ENCODE peak calls at places on chromosomes 4 and X, in ten cellular contexts. One of them, this sample, is unnamed.
A peak's percentile ranks its signal among the peaks of the same experiment; 100 is the strongest.

GRCh38 chr4:8699479-8700145 is 107.0 kb downstream of the CPZ start:
- DNase-seq in endodermal cell: peak; percentile 27
- DNase-seq in small intestine: no peak
- DNase-seq in SJSA1: no peak
- DNase-seq in heart right ventricle: no peak
- DNase-seq in H9: peak; percentile 26
- DNase-seq in naive thymus-derived CD4-positive, alpha-beta T cell: no peak
- DNase-seq in Panc1: no peak
- DNase-seq in psoas muscle: no peak
- DNase-seq in iPS DF 6.9: no peak
- DNase-seq in this sample: no peak

GRCh38 chrX:67543818-67544217 is at the start of gene AR:
- DNase-seq in small intestine: no peak
- DNase-seq in SJSA1: peak; percentile 85
- DNase-seq in naive thymus-derived CD4-positive, alpha-beta T cell: no peak
- DNase-seq in H9: peak; percentile 85
- DNase-seq in iPS DF 6.9: peak; percentile 22
- DNase-seq in Panc1: no peak
- DNase-seq in heart right ventricle: peak; percentile 70
- DNase-seq in psoas muscle: peak; percentile 81
- DNase-seq in endodermal cell: peak; percentile 86
- DNase-seq in this sample: no peak

GRCh38 chr4:184983660-184984356 is 34.5 kb upstream of the HELT start:
- DNase-seq in naive thymus-derived CD4-positive, alpha-beta T cell: peak; percentile 38
- DNase-seq in SJSA1: no peak
- DNase-seq in H9: peak; percentile 92
- DNase-seq in heart right ventricle: peak; percentile 69
- DNase-seq in small intestine: peak; percentile 25
- DNase-seq in iPS DF 6.9: no peak
- DNase-seq in Panc1: no peak
- DNase-seq in endodermal cell: peak; percentile 95
- DNase-seq in psoas muscle: peak; percentile 79
- DNase-seq in this sample: peak; percentile 28

GRCh38 chrX:17738737-17739535 is 1.6 kb downstream of the SCML1 start:
- DNase-seq in H9: no peak
- DNase-seq in heart right ventricle: no peak
- DNase-seq in iPS DF 6.9: no peak
- DNase-seq in SJSA1: no peak
- DNase-seq in small intestine: no peak
- DNase-seq in endodermal cell: no peak
- DNase-seq in naive thymus-derived CD4-positive, alpha-beta T cell: no peak
- DNase-seq in psoas muscle: no peak
- DNase-seq in Panc1: no peak
- DNase-seq in this sample: no peak

GRCh38 chr4:99809326-99809725 is 7.3 kb upstream of the DAPP1 start:
- DNase-seq in endodermal cell: no peak
- DNase-seq in SJSA1: no peak
- DNase-seq in Panc1: no peak
- DNase-seq in psoas muscle: no peak
- DNase-seq in heart right ventricle: no peak
- DNase-seq in small intestine: no peak
- DNase-seq in iPS DF 6.9: no peak
- DNase-seq in H9: no peak
- DNase-seq in naive thymus-derived CD4-positive, alpha-beta T cell: no peak
- DNase-seq in this sample: no peak

GRCh38 chrX:81728622-81729021 is 526.7 kb downstream of the SH3BGRL start:
- DNase-seq in heart right ventricle: no peak
- DNase-seq in H9: no peak
- DNase-seq in psoas muscle: no peak
- DNase-seq in SJSA1: no peak
- DNase-seq in small intestine: no peak
- DNase-seq in endodermal cell: no peak
- DNase-seq in iPS DF 6.9: no peak
- DNase-seq in Panc1: no peak
- DNase-seq in naive thymus-derived CD4-positive, alpha-beta T cell: no peak
- DNase-seq in this sample: no peak

GRCh38 chr4:25847329-25847728 is 15.5 kb downstream of the SEL1L3 start:
- DNase-seq in naive thymus-derived CD4-positive, alpha-beta T cell: no peak
- DNase-seq in SJSA1: no peak
- DNase-seq in psoas muscle: no peak
- DNase-seq in heart right ventricle: no peak
- DNase-seq in endodermal cell: no peak
- DNase-seq in iPS DF 6.9: no peak
- DNase-seq in H9: no peak
- DNase-seq in small intestine: no peak
- DNase-seq in Panc1: no peak
- DNase-seq in this sample: no peak

GRCh38 chr4:182212211-182212761 is 30.9 kb upstream of the TENM3 start:
- DNase-seq in SJSA1: no peak
- DNase-seq in iPS DF 6.9: no peak
- DNase-seq in endodermal cell: no peak
- DNase-seq in heart right ventricle: peak; percentile 19
- DNase-seq in H9: no peak
- DNase-seq in Panc1: no peak
- DNase-seq in naive thymus-derived CD4-positive, alpha-beta T cell: no peak
- DNase-seq in small intestine: peak; percentile 61
- DNase-seq in psoas muscle: no peak
- DNase-seq in this sample: no peak

GRCh38 chrX:40945366-40945713 is 139.9 kb upstream of the USP9X start:
- DNase-seq in small intestine: peak; percentile 78
- DNase-seq in H9: no peak
- DNase-seq in Panc1: no peak
- DNase-seq in iPS DF 6.9: no peak
- DNase-seq in naive thymus-derived CD4-positive, alpha-beta T cell: no peak
- DNase-seq in psoas muscle: no peak
- DNase-seq in heart right ventricle: no peak
- DNase-seq in SJSA1: no peak
- DNase-seq in endodermal cell: no peak
- DNase-seq in this sample: no peak

GRCh38 chr4:158121203-158121586 is 51.6 kb downstream of the GASK1B start:
- DNase-seq in endodermal cell: no peak
- DNase-seq in SJSA1: no peak
- DNase-seq in heart right ventricle: no peak
- DNase-seq in small intestine: peak; percentile 1
- DNase-seq in H9: no peak
- DNase-seq in psoas muscle: no peak
- DNase-seq in naive thymus-derived CD4-positive, alpha-beta T cell: no peak
- DNase-seq in iPS DF 6.9: no peak
- DNase-seq in Panc1: no peak
- DNase-seq in this sample: no peak

GRCh38 chrX:148270499-148270898 is 229.9 kb upstream of the AFF2 start:
- DNase-seq in heart right ventricle: no peak
- DNase-seq in iPS DF 6.9: no peak
- DNase-seq in small intestine: no peak
- DNase-seq in Panc1: no peak
- DNase-seq in psoas muscle: no peak
- DNase-seq in SJSA1: no peak
- DNase-seq in H9: no peak
- DNase-seq in naive thymus-derived CD4-positive, alpha-beta T cell: no peak
- DNase-seq in endodermal cell: no peak
- DNase-seq in this sample: peak; percentile 16

GRCh38 chrX:28135378-28136047 is 154.3 kb upstream of the DCAF8L1 start:
- DNase-seq in SJSA1: no peak
- DNase-seq in Panc1: no peak
- DNase-seq in small intestine: no peak
- DNase-seq in naive thymus-derived CD4-positive, alpha-beta T cell: no peak
- DNase-seq in endodermal cell: no peak
- DNase-seq in psoas muscle: no peak
- DNase-seq in H9: no peak
- DNase-seq in iPS DF 6.9: no peak
- DNase-seq in heart right ventricle: no peak
- DNase-seq in this sample: no peak

DNA sequence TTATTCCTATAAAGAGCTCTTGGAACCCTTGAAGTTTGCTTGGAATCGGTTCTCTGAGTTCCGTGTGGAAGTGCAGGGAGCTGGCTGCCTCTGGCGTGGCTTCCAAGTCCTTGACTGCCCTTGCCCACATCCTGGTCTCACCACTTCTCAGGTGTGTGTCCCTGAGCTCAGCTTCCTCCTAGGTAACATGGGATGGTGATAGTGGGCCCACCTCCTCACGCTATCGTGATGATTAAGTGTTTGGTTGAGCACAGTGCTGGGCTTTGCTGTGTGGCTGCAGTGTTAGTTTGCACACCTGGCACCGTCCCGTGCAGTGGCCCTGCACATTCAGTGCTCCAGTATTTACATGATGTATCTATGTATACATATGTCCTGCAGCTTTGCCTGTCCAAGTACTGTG is 81.5 kb downstream of the CLDN34 start:
- DNase-seq in naive thymus-derived CD4-positive, alpha-beta T cell: no peak
- DNase-seq in iPS DF 6.9: no peak
- DNase-seq in H9: no peak
- DNase-seq in heart right ventricle: no peak
- DNase-seq in endodermal cell: no peak
- DNase-seq in psoas muscle: no peak
- DNase-seq in Panc1: no peak
- DNase-seq in small intestine: no peak
- DNase-seq in SJSA1: no peak
- DNase-seq in this sample: no peak
- H3K4me1 ChIP-seq in naive thymus-derived CD4-positive, alpha-beta T cell: no peaks in the 10 kb centered on the region
- H3K4me1 ChIP-seq in iPS DF 6.9: peaks cover 8% of the 10 kb centered on the region
- H3K4me1 ChIP-seq in H9: peaks cover 23% of the 10 kb centered on the region
- H3K4me1 ChIP-seq in heart right ventricle: no peaks in the 10 kb centered on the region
- H3K4me1 ChIP-seq in endodermal cell: no peaks in the 10 kb centered on the region
- H3K4me1 ChIP-seq in psoas muscle: peaks cover 23% of the 10 kb centered on the region
- H3K4me1 ChIP-seq in Panc1: no peaks in the 10 kb centered on the region
- H3K4me1 ChIP-seq in small intestine: no peaks in the 10 kb centered on the region
- H3K4me1 ChIP-seq in SJSA1: peaks cover 13% of the 10 kb centered on the region
- H3K4me1 ChIP-seq in this sample: no peaks in the 10 kb centered on the region

GRCh38 chrX:38320819-38321218 is 6.5 kb downstream of the RPGR start:
- DNase-seq in Panc1: no peak
- DNase-seq in endodermal cell: no peak
- DNase-seq in psoas muscle: no peak
- DNase-seq in SJSA1: no peak
- DNase-seq in H9: no peak
- DNase-seq in small intestine: no peak
- DNase-seq in iPS DF 6.9: no peak
- DNase-seq in heart right ventricle: no peak
- DNase-seq in naive thymus-derived CD4-positive, alpha-beta T cell: no peak
- DNase-seq in this sample: no peak
- H3K4me1 ChIP-seq in Panc1: no peaks in the 10 kb centered on the region
- H3K4me1 ChIP-seq in endodermal cell: no peaks in the 10 kb centered on the region
- H3K4me1 ChIP-seq in psoas muscle: no peaks in the 10 kb centered on the region
- H3K4me1 ChIP-seq in SJSA1: no peaks in the 10 kb centered on the region
- H3K4me1 ChIP-seq in H9: no peaks in the 10 kb centered on the region
- H3K4me1 ChIP-seq in small intestine: no peaks in the 10 kb centered on the region
- H3K4me1 ChIP-seq in iPS DF 6.9: no peaks in the 10 kb centered on the region
- H3K4me1 ChIP-seq in heart right ventricle: no peaks in the 10 kb centered on the region
- H3K4me1 ChIP-seq in naive thymus-derived CD4-positive, alpha-beta T cell: no peaks in the 10 kb centered on the region
- H3K4me1 ChIP-seq in this sample: peaks cover 3% of the 10 kb centered on the region

GRCh38 chrX:115595049-115595448 is 34.1 kb downstream of the PLS3 start:
- DNase-seq in Panc1: no peak
- DNase-seq in small intestine: no peak
- DNase-seq in endodermal cell: no peak
- DNase-seq in naive thymus-derived CD4-positive, alpha-beta T cell: no peak
- DNase-seq in H9: no peak
- DNase-seq in psoas muscle: no peak
- DNase-seq in heart right ventricle: no peak
- DNase-seq in iPS DF 6.9: no peak
- DNase-seq in SJSA1: no peak
- DNase-seq in this sample: no peak
- H3K4me1 ChIP-seq in Panc1: peaks cover 13% of the 10 kb centered on the region
- H3K4me1 ChIP-seq in small intestine: no peaks in the 10 kb centered on the region
- H3K4me1 ChIP-seq in endodermal cell: no peaks in the 10 kb centered on the region
- H3K4me1 ChIP-seq in naive thymus-derived CD4-positive, alpha-beta T cell: no peaks in the 10 kb centered on the region
- H3K4me1 ChIP-seq in H9: peaks cover 2% of the 10 kb centered on the region
- H3K4me1 ChIP-seq in psoas muscle: peaks cover 9% of the 10 kb centered on the region
- H3K4me1 ChIP-seq in heart right ventricle: no peaks in the 10 kb centered on the region
- H3K4me1 ChIP-seq in iPS DF 6.9: no peaks in the 10 kb centered on the region
- H3K4me1 ChIP-seq in SJSA1: peaks cover 21% of the 10 kb centered on the region
- H3K4me1 ChIP-seq in this sample: no peaks in the 10 kb centered on the region

GRCh38 chr4:108159845-108160244 is 8.9 kb downstream of the LEF1 start:
- DNase-seq in heart right ventricle: no peak
- DNase-seq in psoas muscle: no peak
- DNase-seq in endodermal cell: no peak
- DNase-seq in Panc1: no peak
- DNase-seq in naive thymus-derived CD4-positive, alpha-beta T cell: peak; percentile 32
- DNase-seq in SJSA1: no peak
- DNase-seq in iPS DF 6.9: no peak
- DNase-seq in small intestine: no peak
- DNase-seq in H9: no peak
- DNase-seq in this sample: no peak
- H3K4me1 ChIP-seq in heart right ventricle: no peaks in the 10 kb centered on the region
- H3K4me1 ChIP-seq in psoas muscle: no peaks in the 10 kb centered on the region
- H3K4me1 ChIP-seq in endodermal cell: no peaks in the 10 kb centered on the region
- H3K4me1 ChIP-seq in Panc1: no peaks in the 10 kb centered on the region
- H3K4me1 ChIP-seq in naive thymus-derived CD4-positive, alpha-beta T cell: peaks cover 41% of the 10 kb centered on the region
- H3K4me1 ChIP-seq in SJSA1: peaks cover 35% of the 10 kb centered on the region
- H3K4me1 ChIP-seq in iPS DF 6.9: no peaks in the 10 kb centered on the region
- H3K4me1 ChIP-seq in small intestine: no peaks in the 10 kb centered on the region
- H3K4me1 ChIP-seq in H9: peaks cover 2% of the 10 kb centered on the region
- H3K4me1 ChIP-seq in this sample: peaks cover 87% of the 10 kb centered on the region

GRCh38 chrX:150616863-150617198 is 48.4 kb downstream of the MTM1 start:
- DNase-seq in heart right ventricle: no peak
- DNase-seq in iPS DF 6.9: no peak
- DNase-seq in SJSA1: no peak
- DNase-seq in psoas muscle: no peak
- DNase-seq in H9: no peak
- DNase-seq in endodermal cell: no peak
- DNase-seq in small intestine: no peak
- DNase-seq in naive thymus-derived CD4-positive, alpha-beta T cell: no peak
- DNase-seq in Panc1: no peak
- DNase-seq in this sample: no peak

GRCh38 chrX:150610038-150610437 is 41.6 kb downstream of the MTM1 start:
- DNase-seq in iPS DF 6.9: no peak
- DNase-seq in SJSA1: no peak
- DNase-seq in heart right ventricle: no peak
- DNase-seq in Panc1: no peak
- DNase-seq in naive thymus-derived CD4-positive, alpha-beta T cell: no peak
- DNase-seq in small intestine: peak; percentile 63
- DNase-seq in H9: no peak
- DNase-seq in psoas muscle: no peak
- DNase-seq in endodermal cell: no peak
- DNase-seq in this sample: no peak

GRCh38 chrX:150616179-150616862 is 47.9 kb downstream of the MTM1 start:
- DNase-seq in iPS DF 6.9: no peak
- DNase-seq in naive thymus-derived CD4-positive, alpha-beta T cell: no peak
- DNase-seq in Panc1: no peak
- DNase-seq in endodermal cell: no peak
- DNase-seq in small intestine: no peak
- DNase-seq in SJSA1: no peak
- DNase-seq in psoas muscle: no peak
- DNase-seq in H9: no peak
- DNase-seq in heart right ventricle: no peak
- DNase-seq in this sample: no peak

GRCh38 chrX:150610446-150610845 is 42.0 kb downstream of the MTM1 start:
- DNase-seq in iPS DF 6.9: no peak
- DNase-seq in small intestine: no peak
- DNase-seq in H9: no peak
- DNase-seq in heart right ventricle: no peak
- DNase-seq in Panc1: no peak
- DNase-seq in psoas muscle: no peak
- DNase-seq in naive thymus-derived CD4-positive, alpha-beta T cell: no peak
- DNase-seq in endodermal cell: no peak
- DNase-seq in SJSA1: no peak
- DNase-seq in this sample: no peak

DNA sequence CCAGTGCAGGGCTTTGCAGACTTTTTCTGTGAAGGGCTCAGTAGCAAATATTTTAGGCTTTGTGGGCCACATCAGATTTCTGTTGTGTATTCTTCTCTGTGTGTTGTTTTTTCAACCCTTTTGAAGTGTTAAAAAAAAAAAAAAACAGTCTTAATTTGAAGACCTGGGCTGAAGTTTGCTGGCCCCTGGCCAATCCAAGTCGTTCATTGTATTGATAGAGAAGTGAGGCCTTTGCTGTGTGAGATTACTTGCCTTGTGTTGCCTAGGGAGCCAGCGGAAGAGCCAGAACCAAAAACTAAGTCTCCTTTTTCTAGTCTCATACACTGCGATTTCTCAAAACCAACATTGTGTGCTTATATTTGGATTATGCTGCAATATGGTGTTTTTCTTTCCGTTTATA is 46.9 kb downstream of the MTM1 start:
- DNase-seq in naive thymus-derived CD4-positive, alpha-beta T cell: no peak
- DNase-seq in Panc1: no peak
- DNase-seq in H9: no peak
- DNase-seq in heart right ventricle: no peak
- DNase-seq in SJSA1: no peak
- DNase-seq in iPS DF 6.9: no peak
- DNase-seq in small intestine: no peak
- DNase-seq in psoas muscle: no peak
- DNase-seq in endodermal cell: no peak
- DNase-seq in this sample: no peak
- H3K4me1 ChIP-seq in naive thymus-derived CD4-positive, alpha-beta T cell: no peaks in the 10 kb centered on the region
- H3K4me1 ChIP-seq in Panc1: no peaks in the 10 kb centered on the region
- H3K4me1 ChIP-seq in H9: peaks cover 4% of the 10 kb centered on the region
- H3K4me1 ChIP-seq in heart right ventricle: no peaks in the 10 kb centered on the region
- H3K4me1 ChIP-seq in SJSA1: no peaks in the 10 kb centered on the region
- H3K4me1 ChIP-seq in iPS DF 6.9: no peaks in the 10 kb centered on the region
- H3K4me1 ChIP-seq in small intestine: no peaks in the 10 kb centered on the region
- H3K4me1 ChIP-seq in psoas muscle: no peaks in the 10 kb centered on the region
- H3K4me1 ChIP-seq in endodermal cell: no peaks in the 10 kb centered on the region
- H3K4me1 ChIP-seq in this sample: no peaks in the 10 kb centered on the region